ENCODE peak calls at places on chromosomes 7 and 10, in ten cellular contexts. S, Z, E, Q, N, F, J, O, X and T are unnamed samples.

GRCh38 chr10:23522345-23522744 is 83.5 kb downstream of the OTUD1 start:
- DNase-seq in Q (no peak), N (peak), X (no peak), Z (no peak), S (no peak), F (no peak), J (no peak), O (no peak), E (no peak), T (peak)

GRCh38 chr10:115572740-115573455 is 479.7 kb downstream of the ATRNL1 start:
- DNase-seq in X (no peak), J (no peak), Z (no peak), E (no peak), S (no peak), F (no peak), N (no peak), O (no peak), Q (no peak), T (peak)

GRCh38 chr7:32217841-32218467 is 147.7 kb upstream of the PDE1C start:
- DNase-seq in N (no peak), Q (no peak), S (no peak), E (no peak), X (no peak), Z (no peak), O (no peak), J (no peak), F (no peak), T (peak)

GRCh38 chr7:97623333-97623732 is 108.6 kb upstream of the TAC1 start:
- DNase-seq in N (no peak), Q (no peak), X (no peak), S (no peak), F (no peak), Z (no peak), O (no peak), J (no peak), E (no peak), T (no peak)

GRCh38 chr7:155602156-155602555 is 42.3 kb upstream of the RBM33 start:
- DNase-seq in X (no peak), S (no peak), E (no peak), J (no peak), O (no peak), Z (no peak), Q (no peak), F (no peak), N (no peak), T (no peak)

GRCh38 chr7:98740643-98741042 is 123.6 kb downstream of the NPTX2 start:
- DNase-seq in F (no peak), O (no peak), S (no peak), Z (no peak), E (no peak), Q (no peak), N (no peak), J (no peak), X (no peak), T (no peak)

GRCh38 chr10:67788028-67788886 is 49.7 kb downstream of the DNAJC12 start:
- DNase-seq in J (peak), Q (peak), O (peak), F (peak), S (no peak), X (no peak), E (no peak), N (peak), Z (peak), T (peak)

GRCh38 chr10:86963341-86963919 is 4.9 kb upstream of the ADIRF start:
- DNase-seq in O (peak), N (no peak), E (no peak), S (no peak), F (no peak), X (no peak), Z (no peak), J (no peak), Q (no peak), T (no peak)

GRCh38 chr10:130028465-130028819 is 64.4 kb upstream of the EBF3 start:
- DNase-seq in X (no peak), O (no peak), E (no peak), S (no peak), F (no peak), N (no peak), J (no peak), Z (no peak), Q (no peak), T (no peak)

GRCh38 chr10:541750-542371 is 147.6 kb downstream of the DIP2C start:
- DNase-seq in Q (peak), F (no peak), S (no peak), Z (no peak), X (no peak), O (peak), N (no peak), J (no peak), E (no peak), T (no peak)

GRCh38 chr10:53122265-53122664 is 349.7 kb upstream of the MBL2 start:
- DNase-seq in F (no peak), Q (peak), X (no peak), E (no peak), J (no peak), N (no peak), Z (no peak), O (no peak), S (no peak), T (no peak)

GRCh38 chr7:151682831-151683614 is 163.3 kb upstream of the RHEB start:
- DNase-seq in E (no peak), F (no peak), S (no peak), N (no peak), Q (no peak), Z (no peak), X (no peak), J (no peak), O (no peak), T (no peak)

GRCh38 chr10:35194906-35195305 is 68.3 kb downstream of the CREM start:
- DNase-seq in J (peak), Q (peak), O (no peak), X (peak), E (peak), N (peak), S (no peak), Z (no peak), F (no peak), T (no peak)

GRCh38 chr10:53909791-53910190 is 891.2 kb downstream of the PCDH15 start:
- DNase-seq in Z (no peak), Q (no peak), F (no peak), J (no peak), S (no peak), E (no peak), O (no peak), N (no peak), X (no peak), T (no peak)

GRCh38 chr7:23490357-23491131 is 20.3 kb upstream of the IGF2BP3 start:
- DNase-seq in Q (peak), N (peak), E (peak), Z (peak), J (peak), O (no peak), S (no peak), X (no peak), F (peak), T (no peak)

GRCh38 chr10:12405342-12406320 is 56.3 kb downstream of the CAMK1D start:
- DNase-seq in F (peak), S (no peak), Q (no peak), X (no peak), J (peak), E (no peak), N (no peak), O (no peak), Z (no peak), T (no peak)

GRCh38 chr7:130063036-130063435 is 7.3 kb upstream of the KLHDC10 start:
- DNase-seq in O (peak), Z (peak), F (peak), S (no peak), Q (peak), E (peak), X (no peak), J (peak), N (peak), T (peak)

GRCh38 chr7:2260820-2261219 is 18.8 kb downstream of the NUDT1 start:
- DNase-seq in N (peak), J (peak), F (peak), E (no peak), X (no peak), O (peak), S (no peak), Z (no peak), Q (no peak), T (peak)

GRCh38 chr10:59595584-59595983 is 114.1 kb downstream of the SLC16A9 start:
- DNase-seq in J (peak), S (no peak), O (no peak), X (no peak), E (no peak), F (no peak), Z (no peak), Q (no peak), N (no peak), T (no peak)

GRCh38 chr10:122494833-122495232 is 33.5 kb downstream of the HTRA1 start:
- DNase-seq in E (peak), Z (peak), F (no peak), S (peak), N (peak), O (no peak), X (peak), Q (no peak), J (no peak), T (peak)

GRCh38 chr10:4291995-4292394 is 507.0 kb upstream of the KLF6 start:
- DNase-seq in N (no peak), Q (no peak), J (no peak), O (no peak), X (no peak), F (no peak), E (peak), S (no peak), Z (peak), T (no peak)

GRCh38 chr7:54880326-54880989 is 121.4 kb upstream of the SEC61G start:
- DNase-seq in E (no peak), N (no peak), Z (no peak), J (no peak), S (no peak), X (no peak), F (peak), O (peak), Q (no peak), T (no peak)

GRCh38 chr7:116258734-116259133 is 48.4 kb downstream of the TES start:
- DNase-seq in Q (peak), X (no peak), S (no peak), F (peak), N (peak), O (no peak), J (peak), E (peak), Z (no peak), T (peak)

GRCh38 chr7:37352974-37353948 is 95.4 kb downstream of the ELMO1 start:
- DNase-seq in F (no peak), O (no peak), E (no peak), Q (peak), X (no peak), N (no peak), Z (no peak), J (no peak), S (no peak), T (peak)

GRCh38 chr7:131604841-131605279 is 48.4 kb upstream of the PODXL start:
- DNase-seq in J (peak), F (no peak), X (no peak), E (peak), Z (no peak), Q (no peak), S (peak), O (no peak), N (peak), T (peak)

GRCh38 chr10:82150123-82150900 is 275.3 kb downstream of the NRG3 start:
- DNase-seq in S (no peak), N (peak), F (peak), O (no peak), X (no peak), Z (peak), J (peak), E (no peak), Q (peak), T (peak)

GRCh38 chr7:25073451-25073850 is 51.6 kb downstream of the CYCS start:
- DNase-seq in E (peak), J (peak), X (peak), Q (peak), Z (no peak), N (peak), S (peak), F (peak), O (no peak), T (no peak)

GRCh38 chr10:119153041-119153440 is 12.5 kb downstream of the SFXN4 start:
- DNase-seq in N (no peak), X (no peak), Q (no peak), J (no peak), O (no peak), E (no peak), S (no peak), Z (no peak), F (no peak), T (no peak)

GRCh38 chr7:46360811-46361210 is 439.7 kb upstream of the IGFBP3 start:
- DNase-seq in X (no peak), O (no peak), Q (no peak), S (no peak), Z (no peak), N (no peak), F (no peak), E (no peak), J (no peak), T (peak)

GRCh38 chr10:114525368-114525949 is 121.2 kb upstream of the AFAP1L2 start:
- DNase-seq in E (no peak), N (no peak), O (no peak), J (peak), F (no peak), S (no peak), Z (no peak), Q (peak), X (no peak), T (peak)

GRCh38 chr7:140671966-140672365 is 779 bp upstream of the ADCK2 start:
- DNase-seq in N (no peak), J (no peak), X (no peak), Z (no peak), O (no peak), S (no peak), E (no peak), Q (no peak), F (no peak), T (no peak)

DNA sequence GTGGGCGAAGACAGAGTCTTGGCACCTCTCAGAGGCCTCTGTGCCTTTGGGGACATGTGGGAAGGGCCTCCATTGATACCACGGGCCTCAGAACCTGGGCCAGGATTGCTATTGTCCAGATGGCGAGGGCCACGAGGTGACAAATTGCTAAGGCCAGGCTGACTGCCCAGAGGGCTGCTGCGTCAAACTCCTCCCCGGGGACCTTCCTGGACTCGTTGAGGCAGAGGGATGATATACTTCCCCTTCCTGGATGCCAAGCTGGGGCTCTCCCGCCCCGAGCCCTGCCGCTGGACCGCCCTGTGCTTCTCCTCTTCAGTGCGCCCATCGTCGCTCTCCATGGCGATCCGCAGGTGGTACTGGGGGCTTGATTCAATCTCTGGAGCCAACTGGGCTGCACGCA is 58.9 kb downstream of the LRRC72 start:
- DNase-seq in S (no peak), Z (no peak), O (no peak), J (no peak), E (no peak), Q (no peak), N (no peak), X (no peak), F (no peak), T (no peak)
- TF ChIP-seq CTCF in S (no peak), Z (no peak), O (no peak), J (no peak), E (no peak), Q (no peak), N (no peak), X (no peak), F (no peak), T (no peak)

GRCh38 chr7:138092486-138093028 is 16.3 kb downstream of the AKR1D1 start:
- DNase-seq in X (no peak), Z (no peak), Q (no peak), E (no peak), F (no peak), J (no peak), O (no peak), S (no peak), N (no peak), T (no peak)

GRCh38 chr7:138099813-138100212 is 23.6 kb downstream of the AKR1D1 start:
- DNase-seq in N (no peak), Q (no peak), J (no peak), F (no peak), S (no peak), Z (no peak), X (no peak), O (no peak), E (no peak), T (no peak)

GRCh38 chr7:138095972-138096935 is 20.0 kb downstream of the AKR1D1 start:
- DNase-seq in J (no peak), Z (no peak), F (no peak), S (no peak), X (no peak), O (no peak), E (no peak), Q (no peak), N (no peak), T (no peak)

DNA sequence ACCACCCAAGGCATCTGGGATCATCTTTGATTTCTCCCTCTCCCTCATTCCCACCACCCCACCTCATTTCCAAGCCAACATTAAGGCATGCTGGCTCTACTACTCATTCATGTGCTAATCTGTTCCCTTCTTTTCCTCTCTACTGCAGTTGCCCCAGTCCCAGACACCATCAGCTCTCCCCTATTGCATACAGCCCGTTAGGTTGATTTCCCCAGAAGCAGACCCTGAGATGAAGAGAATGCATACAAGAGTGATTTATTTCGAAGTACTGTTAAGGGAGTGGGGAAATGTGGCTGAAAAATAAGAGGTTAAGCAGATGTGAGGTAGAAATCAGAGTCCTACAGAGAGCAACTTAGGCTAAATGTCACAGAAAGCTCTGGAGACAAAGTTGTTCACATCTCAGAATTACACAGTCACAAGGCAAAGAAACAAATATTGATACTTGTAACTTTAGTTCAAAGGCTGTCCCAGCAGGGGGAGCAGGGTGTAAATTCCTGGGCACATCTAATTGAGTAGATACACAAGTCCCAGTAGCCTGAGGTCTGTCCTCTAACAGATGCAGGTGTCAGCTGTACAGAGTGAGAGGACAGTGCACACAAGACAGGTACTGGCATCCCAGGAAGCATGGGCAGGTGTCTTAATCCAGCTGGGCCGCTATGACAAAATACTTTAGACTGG is 20.9 kb downstream of the AKR1D1 start:
- DNase-seq in X (no peak), S (no peak), Q (peak), Z (no peak), O (peak), F (peak), N (peak), J (peak), E (peak), T (peak)
- TF ChIP-seq CTCF in X (peak), S (peak), Q (peak), Z (no peak), O (no peak), F (peak), N (peak), J (peak), E (peak), T (peak)

DNA sequence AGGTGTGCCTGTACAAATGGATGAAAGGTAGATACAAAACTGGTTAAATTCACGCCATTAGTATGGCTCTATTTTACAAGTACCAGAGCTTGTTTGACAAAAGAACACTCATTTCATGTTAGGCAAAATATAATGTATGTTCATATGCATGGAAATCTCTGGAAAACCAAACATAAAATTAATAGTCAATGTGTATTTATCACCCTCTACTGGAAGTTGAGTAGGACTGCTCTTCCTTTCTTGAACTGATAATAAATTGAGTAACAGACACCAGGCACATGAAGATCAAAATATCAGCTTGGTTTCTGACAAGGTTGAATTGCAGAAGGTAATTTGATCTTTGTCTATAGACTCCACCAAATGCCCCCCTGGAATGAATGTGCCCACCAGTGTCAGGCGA is 19.8 kb upstream of the AKR1B1 start:
- DNase-seq in N (peak), J (peak), E (no peak), O (no peak), Z (no peak), Q (no peak), F (no peak), S (no peak), X (no peak), T (no peak)
- TF ChIP-seq CTCF in N (peak), J (peak), E (peak), O (no peak), Z (no peak), Q (peak), F (no peak), S (peak), X (peak), T (peak)

DNA sequence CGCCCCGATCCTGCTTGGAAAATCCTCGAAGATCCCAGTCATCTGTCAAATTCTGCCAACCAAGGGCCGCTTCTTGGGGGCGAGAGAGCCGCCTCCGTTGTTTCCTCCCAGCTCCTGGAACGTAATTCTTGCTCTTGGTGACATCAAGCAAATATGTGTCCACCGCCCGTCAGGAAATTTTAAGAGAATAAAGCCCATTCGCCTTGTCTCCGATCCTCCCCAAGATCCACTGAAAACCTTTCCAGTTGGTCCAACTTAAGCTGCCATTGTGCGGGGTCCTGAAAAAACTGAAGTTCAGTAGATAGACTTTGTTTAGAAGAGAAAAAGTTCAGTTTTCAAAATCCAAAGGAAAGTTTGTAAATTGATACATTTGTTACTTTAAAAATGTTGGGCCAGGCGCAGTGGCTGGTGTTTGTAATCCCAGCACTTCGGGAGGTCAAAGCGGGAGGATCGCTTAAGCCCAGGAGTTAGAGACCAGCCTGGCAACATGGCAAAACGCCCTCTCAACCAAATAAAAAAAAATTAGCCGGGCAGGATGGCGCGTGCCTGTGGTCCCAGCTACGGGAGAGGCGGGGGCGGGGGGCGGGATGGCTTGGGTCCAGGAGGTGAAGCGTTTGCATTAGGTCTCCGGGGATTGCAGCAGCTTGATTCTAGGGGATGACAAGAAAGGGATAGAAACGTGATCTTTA is 1.0 kb upstream of the ZNF800 start:
- DNase-seq in F (peak), J (no peak), N (peak), Z (peak), S (no peak), Q (no peak), O (no peak), X (no peak), E (peak), T (no peak)
- TF ChIP-seq CTCF in F (no peak), J (no peak), N (no peak), Z (no peak), S (no peak), Q (no peak), O (no peak), X (no peak), E (no peak), T (no peak)

DNA sequence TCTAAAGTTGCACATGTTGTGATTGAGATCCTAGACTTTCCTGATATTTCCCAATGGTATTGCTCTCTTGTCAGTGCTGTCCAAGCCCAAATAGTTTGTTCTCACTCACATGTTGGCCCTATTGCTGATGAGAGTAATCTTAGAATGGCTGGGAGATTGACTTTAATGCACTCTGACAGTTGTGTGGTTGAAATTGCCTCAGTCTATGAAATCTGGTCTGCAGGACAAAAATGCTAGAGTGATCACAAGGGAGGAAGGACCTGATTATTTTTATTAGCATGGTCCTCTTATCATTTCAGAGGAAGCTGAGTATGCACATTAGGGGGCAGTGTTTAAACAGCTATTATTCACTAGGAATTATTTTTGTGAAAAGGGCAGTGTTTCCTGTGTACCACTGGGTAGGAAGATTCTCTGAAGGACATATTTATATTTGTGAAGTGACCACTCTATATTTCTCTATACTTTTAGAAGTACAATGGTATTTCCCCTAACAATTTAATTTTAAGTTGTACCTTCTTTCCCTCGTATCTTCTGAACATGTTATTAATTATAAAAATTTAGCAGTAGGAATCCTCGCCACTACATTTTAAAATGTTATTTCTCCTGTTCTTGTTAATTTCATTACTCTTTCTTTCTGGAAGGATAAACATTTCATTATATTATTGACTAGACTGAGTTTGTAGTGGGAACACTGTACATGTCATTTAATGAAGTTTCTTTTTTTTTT is 64.4 kb downstream of the SUGCT start:
- DNase-seq in N (peak), F (no peak), O (no peak), J (peak), Q (peak), E (peak), Z (no peak), S (peak), X (peak), T (peak)
- TF ChIP-seq CTCF in N (peak), F (no peak), O (no peak), J (peak), Q (peak), E (peak), Z (no peak), S (peak), X (peak), T (peak)